ENCODE peak calls at places on chromosomes 11 and 22, in ten cellular contexts. S, H, T, G, L, X, E, O, K and W are unnamed samples.

GRCh38 chr11:29629281-29629680 is 387.5 kb downstream of the KCNA4 start:
- DNase-seq in S (no peak), H (no peak), T (no peak), G (no peak), L (no peak), X (no peak), E (no peak), O (no peak), K (peak), W (no peak)

GRCh38 chr11:36306888-36307287 is 10.8 kb downstream of the PRR5L start:
- DNase-seq in S (no peak), H (peak), T (no peak), G (no peak), L (no peak), X (no peak), E (no peak), O (no peak), K (no peak), W (no peak)

GRCh38 chr11:44652901-44653644 is 73.7 kb upstream of the TSPAN18 start:
- DNase-seq in S (no peak), H (no peak), T (no peak), G (no peak), L (no peak), X (no peak), E (no peak), O (no peak), K (no peak), W (no peak)

GRCh38 chr11:7168741-7168990 is 79.9 kb downstream of the RBMXL2 start:
- DNase-seq in S (no peak), H (no peak), T (no peak), G (no peak), L (no peak), X (no peak), E (no peak), O (no peak), K (no peak), W (no peak)

GRCh38 chr22:38735465-38736256 is 20.1 kb downstream of the SUN2 start:
- DNase-seq in S (no peak), H (no peak), T (no peak), G (no peak), L (no peak), X (no peak), E (no peak), O (no peak), K (no peak), W (no peak)

GRCh38 chr11:13007182-13007581 is 1.9 kb upstream of the RASSF10 start:
- DNase-seq in S (no peak), H (no peak), T (no peak), G (no peak), L (no peak), X (no peak), E (no peak), O (no peak), K (no peak), W (no peak)

GRCh38 chr11:112285918-112286317 is 25.3 kb upstream of the PLET1 start:
- DNase-seq in S (no peak), H (no peak), T (no peak), G (no peak), L (no peak), X (no peak), E (no peak), O (no peak), K (no peak), W (no peak)

GRCh38 chr22:35312198-35313059 is 12.7 kb downstream of the TOM1 start:
- DNase-seq in S (no peak), H (peak), T (no peak), G (no peak), L (peak), X (no peak), E (no peak), O (no peak), K (peak), W (no peak)

GRCh38 chr22:42328130-42328821 is 57.8 kb upstream of the TCF20 start:
- DNase-seq in S (no peak), H (no peak), T (no peak), G (no peak), L (no peak), X (no peak), E (no peak), O (no peak), K (no peak), W (no peak)

GRCh38 chr11:111047376-111047775 is 198.1 kb upstream of the POU2AF2 start:
- DNase-seq in S (no peak), H (no peak), T (no peak), G (peak), L (no peak), X (no peak), E (no peak), O (no peak), K (no peak), W (no peak)

GRCh38 chr22:32411388-32411787 is 659 bp downstream of the RTCB start:
- DNase-seq in S (no peak), H (peak), T (no peak), G (no peak), L (no peak), X (no peak), E (no peak), O (no peak), K (peak), W (no peak)

GRCh38 chr11:78733031-78733430 is 158.4 kb upstream of the NARS2 start:
- DNase-seq in S (no peak), H (no peak), T (no peak), G (no peak), L (no peak), X (no peak), E (no peak), O (no peak), K (no peak), W (no peak)

GRCh38 chr11:3227568-3228444 is 4.4 kb downstream of the MRGPRE start:
- DNase-seq in S (no peak), H (no peak), T (no peak), G (no peak), L (no peak), X (peak), E (no peak), O (no peak), K (no peak), W (no peak)

GRCh38 chr22:26544489-26544888 is 32.2 kb upstream of the TFIP11 start:
- DNase-seq in S (no peak), H (no peak), T (no peak), G (no peak), L (no peak), X (no peak), E (no peak), O (no peak), K (no peak), W (no peak)

GRCh38 chr11:9462806-9463537 is 2.2 kb downstream of the ZNF143 start:
- DNase-seq in S (no peak), H (no peak), T (no peak), G (no peak), L (no peak), X (no peak), E (no peak), O (no peak), K (peak), W (no peak)

GRCh38 chr11:12287374-12288211 is 89.8 kb upstream of the PARVA start:
- DNase-seq in S (peak), H (peak), T (peak), G (peak), L (no peak), X (no peak), E (no peak), O (no peak), K (peak), W (peak)

GRCh38 chr11:111307472-111308108 is 9.2 kb downstream of the POU2AF3 start:
- DNase-seq in S (no peak), H (peak), T (no peak), G (no peak), L (no peak), X (no peak), E (no peak), O (no peak), K (no peak), W (peak)

GRCh38 chr22:26535499-26535898 is 23.2 kb upstream of the TFIP11 start:
- DNase-seq in S (no peak), H (no peak), T (no peak), G (no peak), L (no peak), X (no peak), E (no peak), O (no peak), K (no peak), W (no peak)

GRCh38 chr11:46378811-46379482 is 2.5 kb upstream of the MDK start:
- DNase-seq in S (no peak), H (no peak), T (no peak), G (no peak), L (no peak), X (no peak), E (no peak), O (no peak), K (no peak), W (no peak)

GRCh38 chr22:46178755-46179505 is 28.6 kb downstream of the PPARA start:
- DNase-seq in S (no peak), H (peak), T (no peak), G (no peak), L (no peak), X (no peak), E (no peak), O (no peak), K (no peak), W (no peak)

GRCh38 chr11:46281374-46281831 is 3.9 kb downstream of the CREB3L1 start:
- DNase-seq in S (no peak), H (no peak), T (no peak), G (no peak), L (no peak), X (no peak), E (no peak), O (no peak), K (no peak), W (no peak)